ENCODE peak calls at places on chromosomes 11 and 22, in five cellular contexts. H is HCT116, U is lung, Q is brain microvascular endothelial cell, C is right atrium auricular region. X is an unnamed sample. For H3K27me3, the result is how much of the 10 kb centered on the place peaks cover.

GRCh38 chr11:89626366-89626765 is 83.7 kb upstream of the TRIM77 start:
- DNase-seq in U (no peak), H (no peak), C (no peak), Q (no peak), X (no peak)

GRCh38 chr11:46555269-46556054 is 38.4 kb downstream of the AMBRA1 start:
- DNase-seq in H (no peak), Q (peak), C (no peak), U (no peak), X (no peak)

GRCh38 chr11:67058506-67058905 is 1.9 kb downstream of the RHOD start:
- DNase-seq in C (no peak), H (no peak), Q (no peak), U (no peak), X (no peak)

GRCh38 chr11:123448798-123449197 is 18.7 kb downstream of the GRAMD1B start:
- DNase-seq in H (no peak), C (no peak), Q (no peak), U (no peak), X (no peak)

GRCh38 chr11:76756341-76756771 is 26.8 kb upstream of the TSKU start:
- DNase-seq in H (no peak), C (no peak), Q (no peak), U (no peak), X (no peak)

GRCh38 chr22:30228509-30229359 is 17.8 kb downstream of the LIF start:
- DNase-seq in U (no peak), Q (no peak), H (no peak), C (no peak), X (no peak)

GRCh38 chr11:61004841-61005240 is 33.4 kb downstream of the CD6 start:
- DNase-seq in H (no peak), U (no peak), Q (no peak), C (no peak), X (no peak)

GRCh38 chr11:34495239-34495723 is 18.3 kb downstream of the ELF5 start:
- DNase-seq in U (no peak), C (no peak), Q (no peak), H (peak), X (no peak)

GRCh38 chr11:128776088-128776433 is 82.2 kb downstream of the FLI1 start:
- DNase-seq in U (no peak), C (no peak), Q (no peak), H (no peak), X (no peak)

GRCh38 chr11:116901211-116901610 is 63.8 kb upstream of the APOA1 start:
- DNase-seq in H (no peak), Q (no peak), C (no peak), U (no peak), X (no peak)

GRCh38 chr22:36762687-36763260 is 13.1 kb downstream of the IFT27 start:
- DNase-seq in H (no peak), U (peak), C (peak), Q (no peak), X (peak)

GRCh38 chr22:35148381-35148780 is 82.4 kb downstream of the ISX start:
- DNase-seq in H (no peak), C (no peak), Q (no peak), U (no peak), X (no peak)

GRCh38 chr11:11786771-11787170 is 55.0 kb upstream of the USP47 start:
- DNase-seq in Q (peak), C (no peak), H (no peak), U (no peak), X (no peak)

GRCh38 chr22:37189011-37189466 is 992 bp upstream of the C1QTNF6 start:
- DNase-seq in H (peak), Q (no peak), C (no peak), U (no peak), X (peak)

GRCh38 chr11:76845069-76845468 is 15.6 kb upstream of the ACER3 start:
- DNase-seq in Q (no peak), H (no peak), U (no peak), C (no peak), X (no peak)

GRCh38 chr22:19523240-19524169 is 705 bp downstream of the CLDN5 start:
- DNase-seq in H (no peak), U (no peak), C (no peak), Q (no peak), X (no peak)

GRCh38 chr11:34859496-34859895 is 56.7 kb downstream of the APIP start:
- DNase-seq in Q (no peak), H (no peak), C (no peak), U (no peak), X (no peak)

GRCh38 chr11:83736689-83737088 is 450.5 kb upstream of the CCDC90B start:
- DNase-seq in U (no peak), C (no peak), H (no peak), Q (no peak), X (no peak)

GRCh38 chr22:45296628-45297297 is 12.0 kb downstream of the UPK3A start:
- DNase-seq in Q (no peak), U (no peak), C (no peak), H (no peak), X (no peak)

GRCh38 chr11:95736268-95737208 is 53.0 kb downstream of the FAM76B start:
- DNase-seq in Q (no peak), U (no peak), C (no peak), H (no peak), X (no peak)

GRCh38 chr11:95739526-95739925 is 50.1 kb downstream of the FAM76B start:
- DNase-seq in U (no peak), C (no peak), Q (no peak), H (no peak), X (no peak)

GRCh38 chr11:95734009-95734572 is 55.5 kb downstream of the FAM76B start:
- DNase-seq in H (no peak), C (no peak), Q (no peak), U (no peak), X (no peak)

GRCh38 chr11:95739108-95739507 is 50.5 kb downstream of the FAM76B start:
- DNase-seq in Q (no peak), H (no peak), U (no peak), C (no peak), X (no peak)
- TF ChIP-seq CTCF in Q (peak), H (peak), U (no peak), C (no peak), X (no peak)

DNA sequence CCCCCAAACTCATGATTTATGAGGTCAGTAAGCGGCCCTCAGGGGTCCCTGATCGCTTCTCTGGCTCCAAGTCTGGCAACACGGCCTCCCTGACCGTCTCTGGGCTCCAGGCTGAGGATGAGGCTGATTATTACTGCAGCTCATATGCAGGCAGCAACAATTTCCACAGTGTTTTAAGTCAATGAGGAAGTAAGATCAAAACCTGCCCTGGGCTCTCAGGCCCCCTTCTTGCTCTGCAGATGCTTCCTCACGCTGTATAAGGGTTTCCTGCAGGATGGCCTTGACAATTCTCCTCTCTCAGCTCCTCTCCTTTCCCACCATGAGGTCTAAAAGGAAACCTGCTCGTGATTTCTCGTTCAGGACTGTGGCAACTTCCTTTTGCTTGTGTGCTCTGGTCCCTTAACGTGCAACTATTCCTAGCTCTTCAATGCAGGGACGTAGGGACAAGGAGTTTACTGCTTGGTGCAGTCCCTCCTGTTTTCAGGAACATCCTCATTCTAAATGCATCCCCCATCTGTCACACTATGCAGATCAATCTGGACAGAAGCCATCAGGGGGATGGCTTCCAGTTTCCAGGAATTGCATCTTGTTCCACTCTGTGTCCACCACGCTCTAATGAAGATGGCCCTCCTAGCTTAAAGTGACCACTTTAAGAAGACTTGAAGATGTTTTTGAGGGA is 64.4 kb upstream of the IGLL5 start:
- DNase-seq in H (no peak), Q (no peak), C (no peak), U (no peak), X (no peak)
- H3K4me3 ChIP-seq in H (no peak), Q (no peak), C (no peak), U (no peak), X (no peak)

GRCh38 chr22:49662681-49663080 is 165.0 kb downstream of the BRD1 start:
- DNase-seq in U (no peak), H (no peak), C (no peak), Q (no peak), X (peak)

GRCh38 chr22:49663311-49663711 is 164.4 kb downstream of the BRD1 start:
- DNase-seq in Q (no peak), H (no peak), C (no peak), U (no peak), X (peak)

GRCh38 chr22:49664371-49664881 is 163.2 kb downstream of the BRD1 start:
- DNase-seq in U (no peak), C (no peak), Q (no peak), H (no peak), X (peak)

GRCh38 chr22:49664891-49665290 is 162.8 kb downstream of the BRD1 start:
- DNase-seq in Q (no peak), C (no peak), U (no peak), H (no peak), X (peak)

DNA sequence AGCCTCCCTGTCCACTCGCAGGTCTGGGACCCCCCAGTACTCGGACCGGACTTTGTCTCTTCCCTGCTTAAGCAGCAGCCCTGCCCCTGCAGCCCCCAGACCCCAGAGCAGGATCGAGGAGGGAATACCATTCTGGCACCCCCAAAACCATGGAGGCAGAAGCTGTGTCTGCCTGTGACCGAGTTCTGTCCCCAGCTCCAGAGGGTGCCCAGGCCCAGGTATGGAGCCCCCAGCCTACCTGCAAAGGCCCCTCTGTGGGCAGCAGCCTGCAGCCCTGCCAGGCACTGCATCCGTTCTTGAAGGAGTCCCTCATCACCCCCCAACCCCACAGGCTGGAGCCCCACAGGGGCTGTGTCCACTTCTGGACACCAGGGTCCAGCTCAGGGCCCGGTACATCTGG is 163.8 kb downstream of the BRD1 start:
- DNase-seq in C (no peak), Q (no peak), H (no peak), U (no peak), X (peak)
- H3K27me3 ChIP-seq in C (under half), Q (under half), H (under half), U (under half), X (under half)

GRCh38 chr11:65185869-65186341 is 4.2 kb downstream of the CAPN1 start:
- DNase-seq in Q (no peak), H (no peak), C (no peak), U (no peak), X (peak)
- TF ChIP-seq CTCF in Q (peak), H (peak), C (no peak), U (no peak), X (no peak)

GRCh38 chr22:32204211-32204855 is 540 bp downstream of the RFPL2 start:
- DNase-seq in C (no peak), H (no peak), Q (no peak), U (no peak), X (no peak)

GRCh38 chr22:32202161-32202538 is 2.7 kb downstream of the RFPL2 start:
- DNase-seq in Q (no peak), H (no peak), C (no peak), U (no peak), X (no peak)

GRCh38 chr22:32200752-32201151 is 4.1 kb downstream of the RFPL2 start:
- DNase-seq in Q (no peak), C (no peak), H (no peak), U (peak), X (no peak)

GRCh38 chr22:32203181-32204105 is 1.4 kb downstream of the RFPL2 start:
- DNase-seq in H (no peak), Q (no peak), U (peak), C (no peak), X (no peak)

DNA sequence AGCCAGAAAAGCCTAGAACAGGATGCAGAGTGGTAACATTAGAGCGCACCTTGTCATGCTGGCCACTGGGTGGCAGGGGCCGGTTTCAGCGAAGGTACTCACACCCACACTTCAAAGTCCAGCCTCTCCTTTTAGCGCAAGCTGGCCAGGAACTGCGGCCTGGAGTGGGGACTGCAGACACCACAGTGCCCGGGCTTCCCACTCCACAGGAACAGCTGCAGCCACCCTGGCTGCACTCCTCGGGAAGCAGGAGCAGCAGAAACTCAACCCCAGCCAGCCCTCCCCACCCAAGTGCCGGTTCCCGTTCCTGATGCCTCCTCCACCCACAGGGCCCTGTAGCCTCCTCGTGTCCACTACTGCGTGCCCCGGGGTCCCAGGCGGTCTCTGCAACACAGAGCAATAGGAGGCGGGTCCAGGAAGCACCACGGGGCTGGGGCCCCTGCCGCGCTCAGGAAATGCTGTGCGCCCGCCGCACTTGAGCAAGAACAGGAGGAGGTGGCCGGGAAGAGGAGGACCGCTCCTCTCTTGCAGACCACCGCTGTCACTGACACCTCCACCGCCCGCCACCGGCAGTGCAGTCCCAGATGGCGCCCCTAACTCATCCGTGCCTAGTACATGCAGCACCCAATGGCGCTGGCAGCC is 2.2 kb downstream of the RFPL2 start:
- DNase-seq in C (no peak), Q (peak), H (peak), U (peak), X (no peak)
- H3K4me3 ChIP-seq in C (peak), Q (no peak), H (no peak), U (no peak), X (peak)

GRCh38 chr11:72592698-72593097 is 81.5 kb downstream of the PDE2A start:
- DNase-seq in U (no peak), H (no peak), C (no peak), Q (no peak), X (no peak)
- H3K27me3 ChIP-seq in U (under half), H (under half), C (under half), Q (under half), X (under half)

GRCh38 chr11:101323997-101324396 is 194.4 kb upstream of the PGR start:
- DNase-seq in H (no peak), U (no peak), Q (no peak), C (no peak), X (no peak)
- TF ChIP-seq CTCF in H (peak), U (no peak), Q (no peak), C (no peak), X (peak)

X was measured in RWPE2.